ENCODE peak calls at places on chromosomes 16 and 17, in eight cellular contexts. J is skeletal muscle cell, O is heart right ventricle, Q is WTC11, N is Right ventricle myocardium superior, Y is pulmonary artery endothelial cell, G is GM04504, W is small intestine. C is an unnamed sample.

GRCh38 chr16:29993903-29994612 is 1.4 kb downstream of the HIRIP3 start:
- DNase-seq in G (no peak), Y (no peak), W (no peak), N (peak; percentile 4), Q (no peak), J (no peak), O (no peak), C (no peak)

GRCh38 chr16:71854369-71854948 is 8.7 kb downstream of the ATXN1L start:
- DNase-seq in J (no peak), N (no peak), Y (no peak), O (no peak), W (no peak), Q (no peak), G (no peak), C (peak; percentile 61)

GRCh38 chr17:77735051-77735340 is 223.5 kb upstream of the TNRC6C start:
- DNase-seq in Q (no peak), J (no peak), O (no peak), G (no peak), W (no peak), Y (no peak), N (no peak), C (no peak)

GRCh38 chr17:66309793-66310192 is 7.4 kb downstream of the PRKCA start:
- DNase-seq in Y (no peak), J (no peak), W (no peak), Q (no peak), O (no peak), N (no peak), G (no peak), C (no peak)

GRCh38 chr17:77666881-77667395 is 291.6 kb upstream of the TNRC6C start:
- DNase-seq in W (peak; percentile 28), O (no peak), G (no peak), Y (no peak), J (no peak), N (no peak), Q (no peak), C (no peak)

GRCh38 chr17:66268247-66268927 is 34.0 kb upstream of the PRKCA start:
- DNase-seq in Q (no peak), O (no peak), N (no peak), Y (peak; percentile 40), W (no peak), J (peak; percentile 70), G (peak; percentile 57), C (peak; percentile 63)

GRCh38 chr17:76968707-76969597 is 100.7 kb downstream of the MGAT5B start:
- DNase-seq in J (no peak), Q (peak; percentile 96), Y (no peak), G (no peak), O (no peak), N (no peak), W (peak; percentile 33), C (no peak)

GRCh38 chr16:48605518-48606110 is 4.4 kb downstream of the N4BP1 start:
- DNase-seq in O (no peak), W (no peak), Q (no peak), G (no peak), J (no peak), Y (no peak), N (no peak), C (no peak)

GRCh38 chr16:31331141-31331764 is 23.7 kb upstream of the ITGAX start:
- DNase-seq in N (no peak), Q (peak; percentile 50), G (no peak), J (no peak), Y (no peak), W (no peak), O (no peak), C (no peak)

GRCh38 chr17:78330570-78331224 is 29.2 kb downstream of the SOCS3 start:
- DNase-seq in O (no peak), Y (no peak), Q (no peak), G (no peak), W (peak; percentile 64), N (no peak), J (no peak), C (peak; percentile 70)

GRCh38 chr16:83627996-83628395 is 179.8 kb upstream of the HSBP1 start:
- DNase-seq in Y (no peak), G (no peak), J (no peak), N (no peak), Q (no peak), W (no peak), O (no peak), C (no peak)

GRCh38 chr16:48311242-48311641 is 63.9 kb upstream of the ABCC11 start:
- DNase-seq in N (no peak), W (no peak), O (no peak), J (no peak), Y (no peak), G (no peak), Q (no peak), C (no peak)

C was measured in RCC 7860.